ENCODE peak calls at places on chromosomes 4 and X, in four cellular contexts. One of them, this sample, is unnamed.

GRCh38 chr4:8377103-8378075 is 63.1 kb downstream of the ACOX3 start:
- DNase-seq in left lung: peak; percentile 68
- DNase-seq in hepatocyte: no peak
- DNase-seq in tibial artery: no peak
- DNase-seq in this sample: no peak

GRCh38 chr4:126372634-126373033 is 1057.9 kb downstream of the FAT4 start:
- DNase-seq in left lung: no peak
- DNase-seq in hepatocyte: no peak
- DNase-seq in tibial artery: no peak
- DNase-seq in this sample: no peak

GRCh38 chr4:77699731-77700210 is 94.2 kb downstream of the CXCL13 start:
- DNase-seq in left lung: no peak
- DNase-seq in hepatocyte: peak; percentile 67
- DNase-seq in tibial artery: no peak
- DNase-seq in this sample: peak; percentile 83

GRCh38 chr4:11548529-11549176 is 120.0 kb upstream of the HS3ST1 start:
- DNase-seq in left lung: no peak
- DNase-seq in hepatocyte: peak; percentile 69
- DNase-seq in tibial artery: no peak
- DNase-seq in this sample: no peak

GRCh38 chr4:16126714-16127113 is 42.9 kb upstream of the PROM1 start:
- DNase-seq in left lung: no peak
- DNase-seq in hepatocyte: no peak
- DNase-seq in tibial artery: no peak
- DNase-seq in this sample: no peak

GRCh38 chr4:84583871-84584373 is 995 bp downstream of the CDS1 start:
- DNase-seq in left lung: no peak
- DNase-seq in hepatocyte: no peak
- DNase-seq in tibial artery: no peak
- DNase-seq in this sample: no peak

GRCh38 chr4:56684320-56684719 is 3.2 kb upstream of the HOPX start:
- DNase-seq in left lung: no peak
- DNase-seq in hepatocyte: no peak
- DNase-seq in tibial artery: no peak
- DNase-seq in this sample: peak; percentile 16

GRCh38 chr4:10691651-10692050 is 7.1 kb upstream of the CLNK start:
- DNase-seq in left lung: no peak
- DNase-seq in hepatocyte: no peak
- DNase-seq in tibial artery: no peak
- DNase-seq in this sample: no peak

GRCh38 chr4:71004281-71004851 is 10.9 kb downstream of the DCK start:
- DNase-seq in left lung: no peak
- DNase-seq in hepatocyte: no peak
- DNase-seq in tibial artery: no peak
- DNase-seq in this sample: no peak

GRCh38 chrX:102339312-102340298 is 92.6 kb downstream of the NXF2 start:
- DNase-seq in left lung: no peak
- DNase-seq in hepatocyte: no peak
- DNase-seq in tibial artery: no peak
- DNase-seq in this sample: no peak

GRCh38 chrX:97021680-97022079 is 138.0 kb downstream of the RPA4 start:
- DNase-seq in left lung: no peak
- DNase-seq in hepatocyte: no peak
- DNase-seq in tibial artery: no peak
- DNase-seq in this sample: peak; percentile 23

GRCh38 chr4:3303840-3304715 is 11.3 kb downstream of the RGS12 start:
- DNase-seq in left lung: peak; percentile 25
- DNase-seq in hepatocyte: no peak
- DNase-seq in tibial artery: peak; percentile 17
- DNase-seq in this sample: no peak

GRCh38 chrX:11447418-11447817 is 154.2 kb downstream of the AMELX start:
- DNase-seq in left lung: no peak
- DNase-seq in hepatocyte: no peak
- DNase-seq in tibial artery: no peak
- DNase-seq in this sample: no peak

GRCh38 chrX:11444052-11444451 is 150.8 kb downstream of the AMELX start:
- DNase-seq in left lung: no peak
- DNase-seq in hepatocyte: no peak
- DNase-seq in tibial artery: no peak
- DNase-seq in this sample: no peak

GRCh38 chrX:11446951-11447350 is 153.7 kb downstream of the AMELX start:
- DNase-seq in left lung: no peak
- DNase-seq in hepatocyte: no peak
- DNase-seq in tibial artery: no peak
- DNase-seq in this sample: no peak

GRCh38 chrX:11446331-11446730 is 153.1 kb downstream of the AMELX start:
- DNase-seq in left lung: no peak
- DNase-seq in hepatocyte: no peak
- DNase-seq in tibial artery: no peak
- DNase-seq in this sample: no peak

DNA sequence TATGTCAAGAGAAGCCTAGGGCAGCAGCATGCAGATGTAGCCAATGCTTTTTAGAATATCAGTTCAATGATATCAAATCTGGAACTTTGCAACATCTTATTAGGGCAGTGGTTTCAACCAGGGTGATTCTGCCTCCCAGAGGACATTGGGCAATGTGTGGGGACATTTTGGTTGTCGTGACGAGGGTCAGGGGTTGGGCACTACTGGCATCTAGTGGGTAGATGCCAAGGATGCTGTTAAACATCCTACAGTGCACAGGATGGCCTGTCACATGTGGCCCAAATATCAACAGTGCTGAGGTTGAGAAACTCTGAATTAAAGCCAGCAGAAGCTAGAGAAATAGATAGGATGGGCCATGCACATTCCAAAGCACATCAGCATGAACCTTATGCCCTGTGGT is 152.3 kb downstream of the AMELX start:
- DNase-seq in left lung: no peak
- DNase-seq in hepatocyte: no peak
- DNase-seq in tibial artery: no peak
- DNase-seq in this sample: no peak
- H3K27ac ChIP-seq in left lung: no peak overlapping the region
- H3K27ac ChIP-seq in hepatocyte: no peak overlapping the region
- H3K27ac ChIP-seq in tibial artery: peak overlapping the region; percentile 57
- H3K27ac ChIP-seq in this sample: no peak overlapping the region

DNA sequence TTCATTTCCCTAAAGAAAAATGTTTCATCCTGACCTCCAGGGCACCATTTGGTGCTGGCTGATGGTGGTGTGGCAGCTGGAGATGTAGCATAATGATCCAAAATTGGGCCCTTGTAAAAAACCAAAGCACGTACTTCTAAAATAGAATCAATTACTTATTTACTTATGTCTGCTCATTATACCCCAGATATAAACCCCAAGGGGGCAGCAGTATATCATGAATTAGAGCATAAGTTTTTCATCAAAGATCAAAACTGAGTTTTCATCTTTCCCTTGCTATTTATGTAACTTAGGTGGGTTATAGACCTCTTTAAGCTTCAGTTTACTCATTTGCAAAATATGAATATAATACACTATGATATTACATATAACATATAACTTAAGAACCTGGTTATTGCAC is 241.1 kb downstream of the TACR3 start:
- DNase-seq in left lung: no peak
- DNase-seq in hepatocyte: no peak
- DNase-seq in tibial artery: no peak
- DNase-seq in this sample: no peak
- TF ChIP-seq CTCF in left lung: no peak
- TF ChIP-seq CTCF in hepatocyte: peak; percentile 9
- TF ChIP-seq CTCF in tibial artery: no peak
- TF ChIP-seq CTCF in this sample: peak; percentile 23

GRCh38 chr4:39855909-39856512 is 121.7 kb downstream of the PDS5A start:
- DNase-seq in left lung: no peak
- DNase-seq in hepatocyte: no peak
- DNase-seq in tibial artery: no peak
- DNase-seq in this sample: peak; percentile 6

GRCh38 chr4:39865280-39865679 is 112.4 kb downstream of the PDS5A start:
- DNase-seq in left lung: no peak
- DNase-seq in hepatocyte: no peak
- DNase-seq in tibial artery: no peak
- DNase-seq in this sample: no peak

GRCh38 chr4:39860804-39861203 is 116.9 kb downstream of the PDS5A start:
- DNase-seq in left lung: no peak
- DNase-seq in hepatocyte: no peak
- DNase-seq in tibial artery: no peak
- DNase-seq in this sample: no peak
- H3K36me3 ChIP-seq in left lung: no peaks in the 10 kb centered on the region
- H3K36me3 ChIP-seq in hepatocyte: no peaks in the 10 kb centered on the region
- H3K36me3 ChIP-seq in tibial artery: peaks cover 46% of the 10 kb centered on the region
- H3K36me3 ChIP-seq in this sample: peaks cover 26% of the 10 kb centered on the region

GRCh38 chr4:183180621-183181020 is 81.6 kb downstream of the WWC2 start:
- DNase-seq in left lung: no peak
- DNase-seq in hepatocyte: no peak
- DNase-seq in tibial artery: no peak
- DNase-seq in this sample: no peak

GRCh38 chr4:183182873-183183725 is 84.0 kb downstream of the WWC2 start:
- DNase-seq in left lung: no peak
- DNase-seq in hepatocyte: peak; percentile 73
- DNase-seq in tibial artery: peak; percentile 45
- DNase-seq in this sample: peak; percentile 93

GRCh38 chr4:183181081-183181480 is 82.0 kb downstream of the WWC2 start:
- DNase-seq in left lung: no peak
- DNase-seq in hepatocyte: no peak
- DNase-seq in tibial artery: no peak
- DNase-seq in this sample: no peak

GRCh38 chr4:183178201-183178600 is 79.1 kb downstream of the WWC2 start:
- DNase-seq in left lung: no peak
- DNase-seq in hepatocyte: no peak
- DNase-seq in tibial artery: no peak
- DNase-seq in this sample: no peak

GRCh38 chr4:183180096-183180495 is 81.0 kb downstream of the WWC2 start:
- DNase-seq in left lung: no peak
- DNase-seq in hepatocyte: no peak
- DNase-seq in tibial artery: no peak
- DNase-seq in this sample: no peak
- H3K27ac ChIP-seq in left lung: no peak overlapping the region
- H3K27ac ChIP-seq in hepatocyte: no peak overlapping the region
- H3K27ac ChIP-seq in tibial artery: no peak overlapping the region
- H3K27ac ChIP-seq in this sample: no peak overlapping the region

DNA sequence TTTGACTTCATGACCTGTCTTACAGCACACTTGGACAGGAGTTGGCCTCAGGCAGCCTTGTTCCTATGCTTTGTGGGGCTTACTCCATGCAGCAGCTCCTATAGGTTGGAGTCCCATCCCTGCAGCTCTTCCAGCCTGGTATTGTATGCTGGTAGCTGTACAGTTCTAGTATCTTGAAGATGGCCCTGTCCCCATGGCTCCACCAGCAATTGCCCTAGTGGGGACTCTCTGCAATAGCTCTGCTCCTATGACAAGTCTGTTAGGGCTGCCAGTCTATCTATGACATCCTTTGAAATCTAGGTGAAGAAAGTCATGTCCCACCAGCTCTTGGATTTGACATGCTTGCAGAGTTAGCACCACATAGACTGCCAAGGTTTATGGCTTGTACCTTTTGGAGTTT is 252.6 kb downstream of the ANTXR2 start:
- DNase-seq in left lung: no peak
- DNase-seq in hepatocyte: no peak
- DNase-seq in tibial artery: no peak
- DNase-seq in this sample: no peak
- TF ChIP-seq CTCF in left lung: no peak
- TF ChIP-seq CTCF in hepatocyte: no peak
- TF ChIP-seq CTCF in tibial artery: no peak
- TF ChIP-seq CTCF in this sample: no peak

DNA sequence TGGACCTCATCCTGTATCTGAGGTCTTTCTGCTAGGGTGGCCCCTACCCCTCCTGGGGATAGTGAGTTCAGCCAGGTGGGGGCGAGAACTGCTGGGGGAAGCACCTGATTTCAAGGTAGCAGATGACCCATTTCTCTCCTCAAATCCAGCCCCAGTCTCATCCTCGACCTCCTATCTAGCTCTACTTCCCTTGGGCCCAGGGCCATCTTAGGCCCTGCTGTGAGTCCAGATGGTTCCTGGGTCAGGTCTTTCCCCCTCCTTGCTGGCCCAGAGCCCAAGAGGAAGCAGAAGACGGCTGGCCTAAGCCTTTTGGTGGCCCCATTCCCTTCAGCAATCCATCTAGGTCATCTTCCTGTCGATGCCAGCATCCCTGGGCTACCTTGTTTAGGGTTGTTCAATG is 3.3 kb downstream of the CDK16 start:
- DNase-seq in left lung: no peak
- DNase-seq in hepatocyte: no peak
- DNase-seq in tibial artery: no peak
- DNase-seq in this sample: no peak
- H3K36me3 ChIP-seq in left lung: no peaks in the 10 kb centered on the region
- H3K36me3 ChIP-seq in hepatocyte: no peaks in the 10 kb centered on the region
- H3K36me3 ChIP-seq in tibial artery: peaks cover 14% of the 10 kb centered on the region
- H3K36me3 ChIP-seq in this sample: peaks cover 37% of the 10 kb centered on the region

GRCh38 chr4:40003986-40004385 is 26.3 kb upstream of the PDS5A start:
- DNase-seq in left lung: no peak
- DNase-seq in hepatocyte: no peak
- DNase-seq in tibial artery: no peak
- DNase-seq in this sample: peak; percentile 34

GRCh38 chr4:39996811-39997210 is 19.1 kb upstream of the PDS5A start:
- DNase-seq in left lung: no peak
- DNase-seq in hepatocyte: no peak
- DNase-seq in tibial artery: no peak
- DNase-seq in this sample: no peak

GRCh38 chr4:39998659-39999345 is 21.1 kb upstream of the PDS5A start:
- DNase-seq in left lung: no peak
- DNase-seq in hepatocyte: no peak
- DNase-seq in tibial artery: no peak
- DNase-seq in this sample: no peak

GRCh38 chr4:40000711-40001110 is 23.0 kb upstream of the PDS5A start:
- DNase-seq in left lung: no peak
- DNase-seq in hepatocyte: no peak
- DNase-seq in tibial artery: no peak
- DNase-seq in this sample: no peak
- H3K27ac ChIP-seq in left lung: no peak overlapping the region
- H3K27ac ChIP-seq in hepatocyte: no peak overlapping the region
- H3K27ac ChIP-seq in tibial artery: no peak overlapping the region
- H3K27ac ChIP-seq in this sample: no peak overlapping the region

GRCh38 chr4:28690890-28691289 is 1830.2 kb downstream of the STIM2 start:
- DNase-seq in left lung: no peak
- DNase-seq in hepatocyte: no peak
- DNase-seq in tibial artery: no peak
- DNase-seq in this sample: no peak

GRCh38 chr4:28682872-28683271 is 1822.2 kb downstream of the STIM2 start:
- DNase-seq in left lung: no peak
- DNase-seq in hepatocyte: no peak
- DNase-seq in tibial artery: no peak
- DNase-seq in this sample: no peak

GRCh38 chr4:28686618-28687017 is 1826.0 kb downstream of the STIM2 start:
- DNase-seq in left lung: no peak
- DNase-seq in hepatocyte: peak; percentile 60
- DNase-seq in tibial artery: no peak
- DNase-seq in this sample: peak; percentile 27
- TF ChIP-seq CTCF in left lung: no peak
- TF ChIP-seq CTCF in hepatocyte: peak; percentile 43
- TF ChIP-seq CTCF in tibial artery: no peak
- TF ChIP-seq CTCF in this sample: peak; percentile 79

DNA sequence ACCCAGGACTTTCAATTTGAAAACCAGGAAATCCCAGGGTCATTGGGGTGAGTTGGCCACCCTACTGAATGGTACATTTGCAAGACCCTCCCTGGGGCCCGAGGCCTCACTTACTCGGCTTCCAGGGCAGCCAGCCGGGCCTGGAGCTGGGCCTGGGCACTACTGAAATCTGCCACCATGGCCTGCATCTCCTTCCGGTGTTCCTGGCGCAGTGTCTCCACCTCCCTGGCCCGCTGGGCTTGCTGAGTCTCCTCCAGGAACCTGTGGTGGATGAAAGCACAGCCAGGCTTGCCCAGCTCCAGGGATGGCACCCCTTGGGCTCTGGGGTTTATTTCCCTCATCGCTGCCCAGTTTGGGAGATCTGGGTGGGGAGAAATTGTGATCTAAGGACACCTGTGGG is 24.7 kb downstream of the MED28 start:
- DNase-seq in left lung: no peak
- DNase-seq in hepatocyte: no peak
- DNase-seq in tibial artery: no peak
- DNase-seq in this sample: no peak
- H3K36me3 ChIP-seq in left lung: no peaks in the 10 kb centered on the region
- H3K36me3 ChIP-seq in hepatocyte: no peaks in the 10 kb centered on the region
- H3K36me3 ChIP-seq in tibial artery: peaks cover 8% of the 10 kb centered on the region
- H3K36me3 ChIP-seq in this sample: peaks cover 10% of the 10 kb centered on the region

This sample was measured in brain microvascular endothelial cell.